ENCODE peak calls at places on chromosome 14, in six cellular contexts. W, Z, I, S, B and T are unnamed samples.

GRCh38 chr14:100750762-100751699 is 24.3 kb downstream of the DLK1 start:
- DNase-seq in W (no peak), Z (no peak), I (no peak), S (no peak), B (no peak), T (no peak)

GRCh38 chr14:74988131-74988530 is 14.6 kb upstream of the EIF2B2 start:
- DNase-seq in W (no peak), Z (peak; percentile 27), I (peak; percentile 84), S (no peak), B (peak; percentile 75), T (no peak)

GRCh38 chr14:35247777-35248475 is 44.3 kb upstream of the PSMA6 start:
- DNase-seq in W (no peak), Z (no peak), I (no peak), S (no peak), B (peak; percentile 49), T (no peak)

GRCh38 chr14:103021817-103022668 is 35.3 kb downstream of the CDC42BPB start:
- DNase-seq in W (peak; percentile 16), Z (no peak), I (no peak), S (no peak), B (peak; percentile 48), T (no peak)

GRCh38 chr14:58280954-58281787 is 17.2 kb upstream of the ARID4A start:
- DNase-seq in W (peak; percentile 85), Z (peak; percentile 28), I (peak; percentile 81), S (peak; percentile 81), B (peak; percentile 92), T (peak; percentile 86)

GRCh38 chr14:102778616-102779351 is 1.5 kb downstream of the TRAF3 start:
- DNase-seq in W (peak; percentile 32), Z (no peak), I (no peak), S (no peak), B (peak; percentile 19), T (no peak)

GRCh38 chr14:47240755-47241437 is 434.5 kb downstream of the MDGA2 start:
- DNase-seq in W (no peak), Z (no peak), I (no peak), S (no peak), B (no peak), T (no peak)

GRCh38 chr14:61331992-61332657 is 10.7 kb downstream of the PRKCH start:
- DNase-seq in W (no peak), Z (no peak), I (no peak), S (no peak), B (no peak), T (no peak)

GRCh38 chr14:102849522-102850379 is 72.5 kb downstream of the TRAF3 start:
- DNase-seq in W (peak; percentile 22), Z (no peak), I (no peak), S (no peak), B (peak; percentile 64), T (no peak)

GRCh38 chr14:24353551-24354529 is 14.0 kb upstream of the RIPK3 start:
- DNase-seq in W (no peak), Z (no peak), I (peak; percentile 56), S (no peak), B (peak; percentile 81), T (no peak)

GRCh38 chr14:60721331-60722162 is 2.6 kb downstream of the SIX4 start:
- DNase-seq in W (peak; percentile 32), Z (peak; percentile 16), I (no peak), S (peak; percentile 46), B (peak; percentile 84), T (peak; percentile 38)

GRCh38 chr14:23568600-23569310 is 1.2 kb upstream of the AP1G2 start:
- DNase-seq in W (no peak), Z (no peak), I (no peak), S (peak; percentile 30), B (no peak), T (no peak)

GRCh38 chr14:24634158-24634557 is at the start of gene GZMB:
- DNase-seq in W (no peak), Z (no peak), I (no peak), S (peak; percentile 9), B (peak; percentile 14), T (no peak)

GRCh38 chr14:70697681-70698080 is 56.0 kb downstream of the TTC9 start:
- DNase-seq in W (no peak), Z (no peak), I (no peak), S (no peak), B (no peak), T (no peak)

GRCh38 chr14:32980887-32981501 is 42.3 kb downstream of the NPAS3 start:
- DNase-seq in W (no peak), Z (no peak), I (no peak), S (no peak), B (no peak), T (no peak)

GRCh38 chr14:100045687-100046344 is 19.4 kb upstream of the EVL start:
- DNase-seq in W (no peak), Z (no peak), I (no peak), S (no peak), B (no peak), T (no peak)

GRCh38 chr14:69720912-69721311 is 46.0 kb upstream of the SRSF5 start:
- DNase-seq in W (no peak), Z (no peak), I (no peak), S (no peak), B (no peak), T (peak; percentile 47)

GRCh38 chr14:93430889-93431670 is at the start of gene UNC79:
- DNase-seq in W (no peak), Z (no peak), I (no peak), S (peak; percentile 22), B (no peak), T (peak; percentile 39)
- H3K4me3 ChIP-seq in W (no peak within 1 kb of the TSS), Z (no peak within 1 kb of the TSS), I (no peak within 1 kb of the TSS), S (no peak within 1 kb of the TSS), B (no peak within 1 kb of the TSS), T (peak within 1 kb of the TSS; percentile 32)

DNA sequence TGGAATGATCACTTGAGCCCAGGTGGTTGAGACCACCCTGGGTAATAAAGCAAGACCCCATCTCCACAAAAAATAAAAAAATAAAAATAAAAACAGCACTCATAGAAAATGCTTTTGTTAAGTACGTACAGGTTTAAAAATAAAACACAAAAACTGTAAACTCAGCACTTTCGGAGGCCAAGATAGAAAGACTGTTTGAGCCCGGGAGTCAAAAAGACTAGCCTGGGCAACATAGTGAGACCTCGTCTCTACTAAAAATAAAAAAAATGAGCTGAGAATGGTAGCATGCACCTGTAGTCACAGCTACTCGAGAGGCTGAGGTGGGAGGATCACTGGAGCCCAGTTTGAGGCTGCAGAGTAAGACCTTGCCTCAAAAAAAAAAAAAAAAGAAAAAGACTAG is 7.5 kb downstream of the ATP6V1D start:
- DNase-seq in W (no peak), Z (no peak), I (no peak), S (no peak), B (no peak), T (no peak)
- H3K4me3 ChIP-seq in W (no peak overlapping the region), Z (no peak overlapping the region), I (no peak overlapping the region), S (no peak overlapping the region), B (no peak overlapping the region), T (no peak overlapping the region)

GRCh38 chr14:21921453-21921852 is 247.8 kb upstream of the OR4E1 start:
- DNase-seq in W (no peak), Z (no peak), I (no peak), S (no peak), B (no peak), T (no peak)

GRCh38 chr14:21915814-21916213 is 242.2 kb upstream of the OR4E1 start:
- DNase-seq in W (no peak), Z (no peak), I (no peak), S (no peak), B (no peak), T (no peak)

GRCh38 chr14:21913759-21914158 is 240.1 kb upstream of the OR4E1 start:
- DNase-seq in W (peak; percentile 31), Z (peak; percentile 48), I (peak; percentile 25), S (peak; percentile 62), B (peak; percentile 38), T (peak; percentile 85)

GRCh38 chr14:21923820-21924219 is 250.2 kb upstream of the OR4E1 start:
- DNase-seq in W (no peak), Z (no peak), I (no peak), S (no peak), B (no peak), T (no peak)

DNA sequence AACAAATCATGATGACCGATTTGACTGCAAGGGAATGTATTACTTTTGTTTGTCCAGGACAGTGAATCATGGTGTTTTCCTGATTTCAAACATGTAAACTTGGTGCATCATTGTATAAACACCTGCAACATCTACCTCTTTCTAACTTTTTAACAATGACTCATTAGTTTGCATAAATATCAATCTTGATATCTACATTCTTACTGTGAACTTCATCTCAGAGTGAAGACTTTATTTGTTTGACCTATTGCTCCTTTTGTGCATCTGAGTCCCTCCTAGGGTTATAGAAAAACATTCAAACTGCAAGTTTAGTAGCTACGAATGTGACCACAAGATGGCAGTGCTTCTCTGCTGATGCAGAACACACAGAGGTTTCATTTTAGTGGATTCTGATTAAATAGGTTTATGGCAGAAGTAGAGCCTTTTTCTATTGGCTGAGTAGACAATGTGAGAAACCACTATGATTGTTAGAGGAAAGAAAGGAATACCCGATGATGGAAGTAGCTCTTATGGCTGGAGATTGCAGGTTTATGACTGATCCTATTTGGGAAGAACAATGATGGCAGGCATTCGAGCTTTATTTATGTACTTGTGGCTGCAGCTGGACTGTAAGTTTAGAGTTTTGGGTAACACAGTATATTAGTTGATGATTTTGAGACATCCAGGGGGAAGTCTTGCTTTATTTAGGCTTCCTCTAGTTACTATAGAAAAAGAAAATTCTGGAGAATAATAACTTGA is 244.2 kb upstream of the OR4E1 start:
- DNase-seq in W (peak; percentile 36), Z (peak; percentile 43), I (peak; percentile 7), S (peak; percentile 49), B (peak; percentile 41), T (peak; percentile 64)
- H3K4me3 ChIP-seq in W (no peak overlapping the region), Z (no peak overlapping the region), I (no peak overlapping the region), S (no peak overlapping the region), B (no peak overlapping the region), T (no peak overlapping the region)

GRCh38 chr14:63644741-63645140 is 3.1 kb upstream of the WDR89 start:
- DNase-seq in W (no peak), Z (no peak), I (no peak), S (no peak), B (no peak), T (no peak)

GRCh38 chr14:63641473-63642228 is at the start of gene WDR89:
- DNase-seq in W (peak; percentile 97), Z (peak; percentile 98), I (peak; percentile 99), S (peak; percentile 99), B (peak; percentile 100), T (peak; percentile 99)

GRCh38 chr14:63642229-63642611 is 549 bp upstream of the WDR89 start:
- DNase-seq in W (peak; percentile 94), Z (peak; percentile 90), I (peak; percentile 89), S (peak; percentile 92), B (peak; percentile 96), T (peak; percentile 96)

GRCh38 chr14:63647696-63648410 is 6.2 kb upstream of the WDR89 start:
- DNase-seq in W (no peak), Z (no peak), I (no peak), S (no peak), B (peak; percentile 23), T (no peak)

DNA sequence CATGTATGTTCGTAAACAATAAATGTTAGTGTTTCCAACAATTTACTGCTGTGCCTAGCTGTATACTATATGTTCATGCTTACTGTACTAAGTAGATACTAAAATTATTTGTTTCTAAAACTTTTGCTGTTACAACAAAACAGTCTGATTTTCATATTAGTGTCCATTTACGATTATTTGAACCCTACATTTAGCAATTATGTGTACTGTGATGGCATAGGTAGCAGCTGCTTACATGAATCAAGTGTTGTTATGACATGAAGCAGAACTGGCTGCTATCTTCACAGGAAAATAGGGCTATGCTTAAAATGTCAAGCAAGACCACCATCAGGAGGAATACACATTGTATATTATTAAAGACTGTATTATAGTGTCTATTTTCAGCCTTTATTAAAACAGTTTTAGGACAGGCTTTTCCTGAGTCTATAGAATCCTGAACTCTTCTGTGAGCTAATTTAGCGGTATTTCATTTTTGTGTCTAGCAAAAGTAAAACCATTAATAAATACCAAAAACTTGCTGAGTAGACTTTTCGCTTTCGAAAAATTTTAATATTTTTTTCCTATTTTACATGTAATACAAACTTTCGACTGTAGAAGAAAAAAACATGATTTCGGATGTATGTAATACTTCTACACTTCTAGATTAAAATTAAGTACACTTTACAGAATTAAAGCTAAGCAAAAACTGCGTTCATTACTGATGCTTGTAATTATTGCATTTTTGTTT is 1.1 kb upstream of the WDR89 start:
- DNase-seq in W (no peak), Z (no peak), I (no peak), S (no peak), B (no peak), T (no peak)
- H3K4me3 ChIP-seq in W (peak overlapping the region; percentile 53), Z (peak overlapping the region; percentile 54), I (peak overlapping the region; percentile 62), S (peak overlapping the region; percentile 24), B (peak overlapping the region; percentile 59), T (peak overlapping the region; percentile 61)